ENCODE peak calls at places on chromosomes 16 and 17, in five cellular contexts. O is T-helper 2 cell, Z is AG10803, Y is MM.1S, W is psoas muscle. S is an unnamed sample.

GRCh38 chr17:31838641-31839225 is 20.3 kb downstream of the COPRS start:
- DNase-seq in O (no peak), Z (peak), Y (no peak), W (no peak), S (peak)

GRCh38 chr16:28104404-28104803 is 40.9 kb upstream of the GSG1L start:
- DNase-seq in Y (no peak), O (no peak), Z (no peak), W (no peak), S (no peak)

GRCh38 chr17:37719866-37720265 is 25.0 kb downstream of the HNF1B start:
- DNase-seq in Z (no peak), O (no peak), Y (no peak), W (no peak), S (no peak)

GRCh38 chr17:10618202-10618635 is 38.9 kb downstream of the MYH3 start:
- DNase-seq in O (peak), Y (peak), W (peak), Z (peak), S (peak)

GRCh38 chr17:61805399-61805798 is 57.9 kb downstream of the BRIP1 start:
- DNase-seq in W (no peak), Z (peak), Y (no peak), O (no peak), S (peak)

GRCh38 chr17:35817196-35817595 is 7.9 kb downstream of the TAF15 start:
- DNase-seq in Y (no peak), W (no peak), O (no peak), Z (no peak), S (no peak)

GRCh38 chr17:45364531-45365390 is 47.9 kb upstream of the MAP3K14 start:
- DNase-seq in Z (peak), W (no peak), Y (no peak), O (no peak), S (peak)

GRCh38 chr17:50863221-50863843 is 2.8 kb downstream of the TOB1 start:
- DNase-seq in W (no peak), Z (no peak), Y (peak), O (no peak), S (peak)

GRCh38 chr16:88759245-88759975 is 25.6 kb downstream of the PIEZO1 start:
- DNase-seq in Z (no peak), O (peak), Y (no peak), W (no peak), S (no peak)